ENCODE peak calls at places on chromosomes 13 and 19, in six cellular contexts. O, C, K, M, L and D are unnamed samples.

GRCh38 chr13:43686557-43686956 is 100.2 kb downstream of the ENOX1 start:
- DNase-seq in M (peak), C (no peak), L (no peak), K (no peak), O (no peak), D (no peak)

GRCh38 chr19:48396010-48396870 is 2.8 kb downstream of the GRIN2D start:
- DNase-seq in K (no peak), O (no peak), L (no peak), M (no peak), C (no peak), D (peak)

GRCh38 chr13:58876473-58876872 is 1244.9 kb downstream of the PCDH17 start:
- DNase-seq in O (no peak), C (no peak), M (no peak), K (no peak), L (no peak), D (no peak)

GRCh38 chr13:77319536-77319935 is 7.4 kb downstream of the MYCBP2 start:
- DNase-seq in O (no peak), K (no peak), L (no peak), C (no peak), M (no peak), D (no peak)

GRCh38 chr13:40271931-40272775 is 394.3 kb downstream of the FOXO1 start:
- DNase-seq in K (no peak), C (peak), O (no peak), L (no peak), M (peak), D (no peak)

GRCh38 chr19:13103961-13104847 is 1.5 kb upstream of the LYL1 start:
- DNase-seq in C (no peak), M (peak), K (peak), L (peak), O (peak), D (no peak)

GRCh38 chr13:46278474-46278873 is 66.7 kb downstream of the LRRC63 start:
- DNase-seq in O (no peak), L (no peak), C (no peak), M (no peak), K (peak), D (no peak)

GRCh38 chr19:39053276-39054090 is 21.1 kb upstream of the FBXO27 start:
- DNase-seq in K (no peak), L (peak), M (no peak), O (no peak), C (no peak), D (no peak)

GRCh38 chr19:35291916-35292315 is at the start of gene MAG:
- DNase-seq in C (peak), K (no peak), O (no peak), M (no peak), L (peak), D (no peak)

GRCh38 chr13:33284916-33285315 is 639 bp downstream of the STARD13 start:
- DNase-seq in O (no peak), M (no peak), L (no peak), K (no peak), C (no peak), D (no peak)

GRCh38 chr19:38891791-38892190 is 7.6 kb downstream of the SIRT2 start:
- DNase-seq in K (no peak), L (no peak), O (no peak), C (no peak), M (no peak), D (no peak)

GRCh38 chr19:40778865-40779284 is 828 bp downstream of the RAB4B start:
- DNase-seq in O (no peak), C (no peak), K (no peak), M (no peak), L (no peak), D (no peak)

GRCh38 chr13:100349594-100349993 is 239.0 kb downstream of the GGACT start:
- DNase-seq in L (no peak), M (no peak), C (no peak), O (no peak), K (no peak), D (no peak)

GRCh38 chr19:56930647-56931592 is 90.4 kb upstream of the PEG3 start:
- DNase-seq in O (no peak), M (no peak), C (no peak), L (no peak), K (no peak), D (no peak)

GRCh38 chr19:18274303-18274775 is at the start of gene IQCN:
- DNase-seq in O (peak), C (no peak), L (no peak), M (peak), K (no peak), D (no peak)

GRCh38 chr13:34349091-34349722 is 531.3 kb downstream of the RFC3 start:
- DNase-seq in C (peak), K (no peak), L (no peak), O (no peak), M (peak), D (no peak)

GRCh38 chr13:99296270-99296865 is 10.8 kb downstream of the GPR183 start:
- DNase-seq in K (no peak), O (no peak), C (no peak), M (no peak), L (no peak), D (no peak)

GRCh38 chr13:105804561-105805190 is 730.8 kb downstream of the EFNB2 start:
- DNase-seq in O (no peak), L (no peak), M (no peak), C (no peak), K (no peak), D (no peak)

GRCh38 chr13:32676242-32676641 is 90.0 kb downstream of the PDS5B start:
- DNase-seq in L (no peak), K (no peak), C (no peak), M (no peak), O (no peak), D (no peak)

GRCh38 chr13:20997301-20998061 is 63.9 kb downstream of the LATS2 start:
- DNase-seq in O (no peak), L (no peak), M (no peak), C (no peak), K (no peak), D (no peak)

GRCh38 chr19:11091343-11092153 is 2.3 kb downstream of the LDLR start:
- DNase-seq in K (no peak), M (peak), L (no peak), C (no peak), O (peak), D (no peak)